ENCODE peak calls at places on chromosome 9, in four cellular contexts. K is HepG2, C is GM23338, J is hepatocyte. S is an unnamed sample.

GRCh38 chr9:111974092-111974681 is 77.6 kb downstream of the UGCG start:
- DNase-seq in K (no peak), C (no peak), J (peak), S (peak)

GRCh38 chr9:764105-764524 is 77.4 kb upstream of the DMRT1 start:
- DNase-seq in K (peak), C (peak), J (peak), S (peak)

GRCh38 chr9:117521293-117521692 is 106.4 kb upstream of the ASTN2 start:
- DNase-seq in K (no peak), C (no peak), J (no peak), S (no peak)

GRCh38 chr9:122387526-122387925 is 16.7 kb downstream of the PTGS1 start:
- DNase-seq in K (no peak), C (no peak), J (no peak), S (no peak)

GRCh38 chr9:132144708-132145365 is 17.0 kb upstream of the NTNG2 start:
- DNase-seq in K (no peak), C (no peak), J (no peak), S (peak)

GRCh38 chr9:87112656-87113055 is 165.3 kb upstream of the GAS1 start:
- DNase-seq in K (no peak), C (no peak), J (no peak), S (no peak)

GRCh38 chr9:94553029-94553938 is 1.6 kb upstream of the PCAT7 start:
- DNase-seq in K (peak), C (peak), J (peak), S (no peak)

GRCh38 chr9:20023237-20023928 is 234.5 kb upstream of the SLC24A2 start:
- DNase-seq in K (no peak), C (no peak), J (no peak), S (no peak)

GRCh38 chr9:138111607-138112006 is 234.0 kb downstream of the CACNA1B start:
- DNase-seq in K (no peak), C (no peak), J (no peak), S (no peak)

GRCh38 chr9:81395301-81396054 is 293.9 kb downstream of the TLE1 start:
- DNase-seq in K (no peak), C (no peak), J (no peak), S (no peak)

GRCh38 chr9:21095561-21095960 is 17.8 kb upstream of the IFNB1 start:
- DNase-seq in K (no peak), C (no peak), J (no peak), S (no peak)

GRCh38 chr9:72025956-72026355 is 34.5 kb downstream of the C9orf57 start:
- DNase-seq in K (no peak), C (no peak), J (no peak), S (no peak)

GRCh38 chr9:136679431-136679941 is 7.8 kb downstream of the AGPAT2 start:
- DNase-seq in K (no peak), C (no peak), J (no peak), S (no peak)

GRCh38 chr9:23215688-23216087 is 610.4 kb downstream of the ELAVL2 start:
- DNase-seq in K (no peak), C (no peak), J (no peak), S (no peak)

GRCh38 chr9:128107260-128107970 is 20.1 kb downstream of the PTGES2 start:
- DNase-seq in K (no peak), C (no peak), J (no peak), S (no peak)

GRCh38 chr9:98992885-98993569 is 49.3 kb downstream of the COL15A1 start:
- DNase-seq in K (no peak), C (no peak), J (no peak), S (no peak)

GRCh38 chr9:115403753-115404152 is 285.8 kb upstream of the TNC start:
- DNase-seq in K (no peak), C (no peak), J (no peak), S (no peak)

GRCh38 chr9:121230231-121230630 is 28.6 kb upstream of the RAB14 start:
- DNase-seq in K (no peak), C (no peak), J (no peak), S (no peak)

GRCh38 chr9:89676281-89676680 is 71.5 kb downstream of the GADD45G start:
- DNase-seq in K (no peak), C (no peak), J (no peak), S (no peak)

GRCh38 chr9:68555416-68555815 is 14.7 kb upstream of the TMEM252 start:
- DNase-seq in K (no peak), C (no peak), J (no peak), S (no peak)

GRCh38 chr9:84711398-84711777 is 41.9 kb downstream of the NTRK2 start:
- DNase-seq in K (no peak), C (no peak), J (no peak), S (no peak)

GRCh38 chr9:93093081-93093448 is 3.0 kb upstream of the CARD19 start:
- DNase-seq in K (no peak), C (no peak), J (peak), S (no peak)

GRCh38 chr9:130128782-130129424 is 43.3 kb upstream of the NCS1 start:
- DNase-seq in K (no peak), C (no peak), J (peak), S (peak)

GRCh38 chr9:30349526-30350513 is 2034.6 kb upstream of the ACO1 start:
- DNase-seq in K (no peak), C (no peak), J (no peak), S (no peak)

GRCh38 chr9:33157960-33158359 is 9.2 kb downstream of the B4GALT1 start:
- DNase-seq in K (no peak), C (peak), J (no peak), S (no peak)

GRCh38 chr9:91777437-91777836 is 172.6 kb downstream of the ROR2 start:
- DNase-seq in K (no peak), C (no peak), J (no peak), S (no peak)

GRCh38 chr9:28329323-28329722 is 756.0 kb upstream of the C9orf72 start:
- DNase-seq in K (no peak), C (no peak), J (no peak), S (no peak)

GRCh38 chr9:102778756-102779155 is 216.4 kb upstream of the CYLC2 start:
- DNase-seq in K (no peak), C (no peak), J (no peak), S (no peak)

GRCh38 chr9:124448019-124448418 is 2.2 kb upstream of the ADGRD2 start:
- DNase-seq in K (no peak), C (no peak), J (no peak), S (no peak)

GRCh38 chr9:124873664-124874063 is 11.7 kb downstream of the ARPC5L start:
- DNase-seq in K (no peak), C (no peak), J (no peak), S (no peak)

GRCh38 chr9:134372621-134373267 is 46.5 kb downstream of the RXRA start:
- DNase-seq in K (no peak), C (no peak), J (no peak), S (no peak)

GRCh38 chr9:16202221-16202620 is 649.4 kb downstream of the CCDC171 start:
- DNase-seq in K (no peak), C (no peak), J (no peak), S (no peak)

GRCh38 chr9:134156564-134157377 is 7.6 kb downstream of the RNU6ATAC start:
- DNase-seq in K (no peak), C (no peak), J (no peak), S (no peak)

GRCh38 chr9:106482733-106483132 is 380.2 kb upstream of the ZNF462 start:
- DNase-seq in K (no peak), C (no peak), J (no peak), S (no peak)

GRCh38 chr9:127176631-127177030 is 54.2 kb upstream of the ANGPTL2 start:
- DNase-seq in K (no peak), C (no peak), J (no peak), S (no peak)

GRCh38 chr9:110255064-110255416 is 1.3 kb downstream of the TXN start:
- DNase-seq in K (no peak), C (peak), J (no peak), S (no peak)

GRCh38 chr9:7336356-7337075 is 463.1 kb downstream of the DMAC1 start:
- DNase-seq in K (no peak), C (no peak), J (peak), S (no peak)

GRCh38 chr9:78918976-78919375 is 622.1 kb downstream of the PSAT1 start:
- DNase-seq in K (no peak), C (no peak), J (no peak), S (no peak)
- H3K27ac ChIP-seq in K (no peak), C (no peak), J (no peak), S (no peak)

DNA sequence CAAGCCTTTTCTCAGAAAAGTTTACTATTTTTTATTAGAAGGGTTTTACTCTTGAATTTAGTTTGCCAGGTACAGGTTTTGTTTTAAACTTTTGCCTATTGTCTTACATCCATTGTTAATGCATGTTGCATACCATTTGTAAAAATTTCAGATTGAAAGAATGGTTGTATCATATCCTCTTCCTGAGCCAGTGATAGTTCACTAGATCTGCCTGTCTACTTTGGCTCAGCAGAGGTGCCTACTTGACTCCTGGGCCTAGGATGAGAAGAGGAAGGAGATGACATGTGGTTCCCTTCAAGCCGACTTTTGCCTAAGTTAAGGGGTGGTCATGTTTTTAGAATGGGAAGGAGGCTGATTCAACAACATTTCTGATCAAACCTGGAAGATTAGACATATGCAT is 232.9 kb downstream of the TRPM3 start:
- DNase-seq in K (no peak), C (no peak), J (no peak), S (no peak)
- H3K4me2 ChIP-seq in K (no peak), C (no peak), J (no peak), S (no peak)

GRCh38 chr9:97801180-97801579 is 51.8 kb upstream of the FOXE1 start:
- DNase-seq in K (no peak), C (no peak), J (no peak), S (no peak)

GRCh38 chr9:97806721-97807120 is 46.3 kb upstream of the FOXE1 start:
- DNase-seq in K (no peak), C (no peak), J (no peak), S (no peak)

GRCh38 chr9:97804059-97804365 is 49.0 kb upstream of the FOXE1 start:
- DNase-seq in K (no peak), C (no peak), J (no peak), S (no peak)

GRCh38 chr9:97802276-97802675 is 50.8 kb upstream of the FOXE1 start:
- DNase-seq in K (peak), C (no peak), J (peak), S (no peak)

GRCh38 chr9:97803167-97804058 is 49.6 kb upstream of the FOXE1 start:
- DNase-seq in K (peak), C (peak), J (peak), S (peak)
- H3K27ac ChIP-seq in K (no peak), C (no peak), J (peak), S (no peak)

GRCh38 chr9:35687972-35688557 is 1.7 kb downstream of the TPM2 start:
- DNase-seq in K (no peak), C (no peak), J (no peak), S (no peak)

GRCh38 chr9:35685506-35685905 is 4.2 kb downstream of the TPM2 start:
- DNase-seq in K (no peak), C (no peak), J (no peak), S (no peak)

GRCh38 chr9:35686222-35687203 is 3.2 kb downstream of the TPM2 start:
- DNase-seq in K (no peak), C (no peak), J (no peak), S (no peak)

GRCh38 chr9:35688558-35689350 is 971 bp downstream of the TPM2 start:
- DNase-seq in K (peak), C (no peak), J (peak), S (peak)

DNA sequence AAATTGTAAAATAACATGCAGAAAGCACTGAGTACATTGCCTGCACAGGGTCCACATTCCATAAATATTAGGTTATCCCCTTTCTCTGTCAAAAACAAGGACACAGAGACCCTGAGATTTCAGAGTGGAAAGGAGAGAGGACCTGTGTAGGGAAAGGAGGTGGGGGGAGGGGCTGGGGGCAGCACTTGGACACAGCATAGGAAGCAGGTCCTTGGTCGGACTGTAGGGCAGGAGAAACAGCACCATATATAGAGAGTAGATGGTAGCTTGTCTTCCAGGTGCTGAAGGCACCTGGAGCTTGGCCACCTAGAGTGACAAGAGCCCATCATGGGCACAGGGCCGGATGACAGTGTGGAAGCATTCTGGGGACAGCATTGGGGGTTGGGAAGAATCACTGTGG is 2.4 kb downstream of the TPM2 start:
- DNase-seq in K (peak), C (no peak), J (no peak), S (no peak)
- H3K4me2 ChIP-seq in K (no peak), C (no peak), J (no peak), S (no peak)

GRCh38 chr9:100064872-100065581 is 33.8 kb downstream of the ERP44 start:
- DNase-seq in K (no peak), C (no peak), J (no peak), S (no peak)
- H3K27ac ChIP-seq in K (no peak), C (no peak), J (no peak), S (no peak)